ENCODE peak calls at places on chromosomes 5 and 9, in ten cellular contexts. K, R, C, U, N, A, M, D, P and L are unnamed samples.

GRCh38 chr9:106708147-106708838 is 154.7 kb upstream of the ZNF462 start:
- DNase-seq in K (no peak), P (no peak), N (no peak), U (no peak), R (no peak), M (no peak), A (no peak), C (no peak), D (no peak), L (no peak)

GRCh38 chr9:113609562-113610318 is 146.2 kb downstream of the RGS3 start:
- DNase-seq in K (no peak), P (no peak), A (peak), D (no peak), R (no peak), C (peak), N (peak), M (no peak), U (no peak), L (no peak)

GRCh38 chr5:102811962-102812361 is 56.9 kb downstream of the PAM start:
- DNase-seq in R (no peak), M (no peak), C (no peak), P (no peak), U (no peak), A (no peak), N (no peak), D (peak), K (peak), L (no peak)

GRCh38 chr5:65141487-65141886 is 340.2 kb downstream of the ADAMTS6 start:
- DNase-seq in U (no peak), R (no peak), D (peak), A (no peak), K (no peak), M (no peak), C (no peak), P (no peak), N (no peak), L (no peak)

GRCh38 chr9:91758491-91758981 is 191.5 kb downstream of the ROR2 start:
- DNase-seq in D (peak), K (peak), N (peak), C (peak), R (peak), M (no peak), U (no peak), A (no peak), P (peak), L (no peak)

GRCh38 chr5:163938595-163938994 is 433.2 kb downstream of the MAT2B start:
- DNase-seq in A (no peak), D (no peak), N (no peak), U (no peak), P (no peak), C (no peak), R (peak), M (no peak), K (no peak), L (no peak)

GRCh38 chr5:149024978-149025377 is 37.9 kb downstream of the SH3TC2 start:
- DNase-seq in K (no peak), R (no peak), D (no peak), C (no peak), A (no peak), U (no peak), N (no peak), M (no peak), P (no peak), L (no peak)

GRCh38 chr5:78795757-78796156 is 147.2 kb upstream of the LHFPL2 start:
- DNase-seq in R (no peak), U (no peak), A (no peak), K (no peak), P (no peak), D (no peak), M (no peak), C (no peak), N (no peak), L (no peak)

GRCh38 chr5:122366501-122366900 is 54.5 kb downstream of the SNCAIP start:
- DNase-seq in A (no peak), U (no peak), P (no peak), C (no peak), K (peak), R (no peak), D (no peak), N (no peak), M (no peak), L (no peak)

GRCh38 chr9:38182321-38182720 is 113.3 kb upstream of the SHB start:
- DNase-seq in N (no peak), A (no peak), D (peak), R (no peak), U (no peak), P (no peak), K (no peak), M (no peak), C (no peak), L (no peak)

GRCh38 chr5:148374693-148375360 is 8.9 kb upstream of the FBXO38 start:
- DNase-seq in K (peak), M (no peak), R (peak), U (no peak), P (peak), D (peak), A (no peak), C (peak), N (peak), L (peak)

GRCh38 chr5:134550271-134551214 is 25.1 kb downstream of the JADE2 start:
- DNase-seq in K (no peak), U (no peak), C (no peak), P (no peak), R (no peak), A (no peak), N (no peak), M (no peak), D (no peak), L (no peak)